ENCODE peak calls at places on chromosomes 12 and 14, in five cellular contexts. One of them, this sample, is unnamed.

GRCh38 chr14:63438065-63438757 is 105.0 kb downstream of the PPP2R5E start:
- DNase-seq in epithelial cell of esophagus: peak; percentile 94
- DNase-seq in stimulated activated naive CD8-positive, alpha-beta T cell treated with anti-CD3 and anti-CD28 coated beads, Interleukin-15, Interleukin-2, amounts not matched to agents 100 U/mL and 50 U/mL, for 24 hours: peak; percentile 18
- DNase-seq in nephron progenitor cell: no peak
- DNase-seq in fibroblast of gingiva: peak; percentile 97
- DNase-seq in this sample: no peak

GRCh38 chr12:73892181-73892580 is 645.5 kb upstream of the ATXN7L3B start:
- DNase-seq in epithelial cell of esophagus: peak; percentile 53
- DNase-seq in stimulated activated naive CD8-positive, alpha-beta T cell treated with anti-CD3 and anti-CD28 coated beads, Interleukin-15, Interleukin-2, amounts not matched to agents 100 U/mL and 50 U/mL, for 24 hours: no peak
- DNase-seq in nephron progenitor cell: no peak
- DNase-seq in fibroblast of gingiva: no peak
- DNase-seq in this sample: no peak

GRCh38 chr12:39236994-39237393 is 205.9 kb downstream of the KIF21A start:
- DNase-seq in epithelial cell of esophagus: peak; percentile 92
- DNase-seq in stimulated activated naive CD8-positive, alpha-beta T cell treated with anti-CD3 and anti-CD28 coated beads, Interleukin-15, Interleukin-2, amounts not matched to agents 100 U/mL and 50 U/mL, for 24 hours: no peak
- DNase-seq in nephron progenitor cell: no peak
- DNase-seq in fibroblast of gingiva: no peak
- DNase-seq in this sample: no peak

GRCh38 chr14:106490442-106490841 is 964.1 kb downstream of the TMEM121 start:
- DNase-seq in epithelial cell of esophagus: no peak
- DNase-seq in stimulated activated naive CD8-positive, alpha-beta T cell treated with anti-CD3 and anti-CD28 coated beads, Interleukin-15, Interleukin-2, amounts not matched to agents 100 U/mL and 50 U/mL, for 24 hours: no peak
- DNase-seq in nephron progenitor cell: no peak
- DNase-seq in fibroblast of gingiva: no peak
- DNase-seq in this sample: no peak

GRCh38 chr14:99807413-99808132 is 14.4 kb downstream of the EML1 start:
- DNase-seq in epithelial cell of esophagus: no peak
- DNase-seq in stimulated activated naive CD8-positive, alpha-beta T cell treated with anti-CD3 and anti-CD28 coated beads, Interleukin-15, Interleukin-2, amounts not matched to agents 100 U/mL and 50 U/mL, for 24 hours: no peak
- DNase-seq in nephron progenitor cell: no peak
- DNase-seq in fibroblast of gingiva: no peak
- DNase-seq in this sample: no peak

GRCh38 chr12:123996581-123996980 is 23.6 kb downstream of the ZNF664 start:
- DNase-seq in epithelial cell of esophagus: no peak
- DNase-seq in stimulated activated naive CD8-positive, alpha-beta T cell treated with anti-CD3 and anti-CD28 coated beads, Interleukin-15, Interleukin-2, amounts not matched to agents 100 U/mL and 50 U/mL, for 24 hours: no peak
- DNase-seq in nephron progenitor cell: peak; percentile 17
- DNase-seq in fibroblast of gingiva: no peak
- DNase-seq in this sample: no peak

GRCh38 chr14:100398044-100398443 is 74.9 kb downstream of the SLC25A47 start:
- DNase-seq in epithelial cell of esophagus: peak; percentile 85
- DNase-seq in stimulated activated naive CD8-positive, alpha-beta T cell treated with anti-CD3 and anti-CD28 coated beads, Interleukin-15, Interleukin-2, amounts not matched to agents 100 U/mL and 50 U/mL, for 24 hours: no peak
- DNase-seq in nephron progenitor cell: no peak
- DNase-seq in fibroblast of gingiva: no peak
- DNase-seq in this sample: no peak

GRCh38 chr14:51167587-51168219 is 72.3 kb upstream of the TMX1 start:
- DNase-seq in epithelial cell of esophagus: no peak
- DNase-seq in stimulated activated naive CD8-positive, alpha-beta T cell treated with anti-CD3 and anti-CD28 coated beads, Interleukin-15, Interleukin-2, amounts not matched to agents 100 U/mL and 50 U/mL, for 24 hours: no peak
- DNase-seq in nephron progenitor cell: no peak
- DNase-seq in fibroblast of gingiva: peak; percentile 93
- DNase-seq in this sample: no peak

GRCh38 chr14:100815478-100816285 is 10.2 kb upstream of the MEG3 start:
- DNase-seq in epithelial cell of esophagus: no peak
- DNase-seq in stimulated activated naive CD8-positive, alpha-beta T cell treated with anti-CD3 and anti-CD28 coated beads, Interleukin-15, Interleukin-2, amounts not matched to agents 100 U/mL and 50 U/mL, for 24 hours: no peak
- DNase-seq in nephron progenitor cell: no peak
- DNase-seq in fibroblast of gingiva: peak; percentile 52
- DNase-seq in this sample: no peak

GRCh38 chr14:64821651-64822050 is 58.1 kb downstream of the SPTB start:
- DNase-seq in epithelial cell of esophagus: no peak
- DNase-seq in stimulated activated naive CD8-positive, alpha-beta T cell treated with anti-CD3 and anti-CD28 coated beads, Interleukin-15, Interleukin-2, amounts not matched to agents 100 U/mL and 50 U/mL, for 24 hours: no peak
- DNase-seq in nephron progenitor cell: no peak
- DNase-seq in fibroblast of gingiva: no peak
- DNase-seq in this sample: no peak

GRCh38 chr12:102364709-102365108 is 115.7 kb downstream of the IGF1 start:
- DNase-seq in epithelial cell of esophagus: no peak
- DNase-seq in stimulated activated naive CD8-positive, alpha-beta T cell treated with anti-CD3 and anti-CD28 coated beads, Interleukin-15, Interleukin-2, amounts not matched to agents 100 U/mL and 50 U/mL, for 24 hours: no peak
- DNase-seq in nephron progenitor cell: no peak
- DNase-seq in fibroblast of gingiva: no peak
- DNase-seq in this sample: no peak

This sample was measured in germinal center.